ENCODE peak calls at places on chromosomes 16 and 17, in five cellular contexts. Q is GM12878, L is HepG2, W is H1, G is K562. S is an unnamed sample.

GRCh38 chr17:5911919-5912318 is 158.3 kb upstream of the WSCD1 start:
- DNase-seq in G (no peak), L (no peak), Q (no peak), W (no peak), S (no peak)

GRCh38 chr16:22683730-22684280 is 130.2 kb upstream of the HS3ST2 start:
- DNase-seq in W (no peak), G (no peak), L (no peak), Q (no peak), S (no peak)

GRCh38 chr16:65975049-65975708 is 391.3 kb upstream of the CDH5 start:
- DNase-seq in W (peak; percentile 49), G (peak; percentile 60), Q (no peak), L (no peak), S (peak; percentile 16)

GRCh38 chr17:36879027-36879426 is 58.2 kb upstream of the LHX1 start:
- DNase-seq in W (no peak), L (no peak), Q (no peak), G (no peak), S (no peak)

GRCh38 chr17:44102845-44103622 is 20.4 kb downstream of the HDAC5 start:
- DNase-seq in Q (no peak), G (no peak), L (no peak), W (no peak), S (no peak)

GRCh38 chr17:40168262-40168832 is 8.9 kb upstream of the RAPGEFL1 start:
- DNase-seq in W (peak; percentile 59), L (peak; percentile 77), G (peak; percentile 57), Q (peak; percentile 15), S (peak; percentile 28)

GRCh38 chr16:4743217-4743897 is 9.0 kb downstream of the DNAAF8 start:
- DNase-seq in W (no peak), G (no peak), L (no peak), Q (no peak), S (no peak)

GRCh38 chr17:1177099-1177996 is 2.4 kb downstream of the ABR start:
- DNase-seq in W (no peak), Q (no peak), G (no peak), L (no peak), S (no peak)

GRCh38 chr17:63150994-63151464 is 185.0 kb downstream of the TANC2 start:
- DNase-seq in Q (no peak), L (no peak), W (no peak), G (no peak), S (no peak)

GRCh38 chr16:35173295-35173694 is 1713.9 kb downstream of the TP53TG3F start:
- DNase-seq in W (no peak), Q (no peak), L (no peak), G (no peak), S (no peak)

GRCh38 chr17:80116923-80117380 is 15.6 kb downstream of the GAA start:
- DNase-seq in Q (no peak), G (no peak), W (no peak), L (no peak), S (no peak)

GRCh38 chr17:66836063-66837005 is 1.4 kb downstream of the CACNG5 start:
- DNase-seq in L (no peak), Q (no peak), W (no peak), G (no peak), S (no peak)

DNA sequence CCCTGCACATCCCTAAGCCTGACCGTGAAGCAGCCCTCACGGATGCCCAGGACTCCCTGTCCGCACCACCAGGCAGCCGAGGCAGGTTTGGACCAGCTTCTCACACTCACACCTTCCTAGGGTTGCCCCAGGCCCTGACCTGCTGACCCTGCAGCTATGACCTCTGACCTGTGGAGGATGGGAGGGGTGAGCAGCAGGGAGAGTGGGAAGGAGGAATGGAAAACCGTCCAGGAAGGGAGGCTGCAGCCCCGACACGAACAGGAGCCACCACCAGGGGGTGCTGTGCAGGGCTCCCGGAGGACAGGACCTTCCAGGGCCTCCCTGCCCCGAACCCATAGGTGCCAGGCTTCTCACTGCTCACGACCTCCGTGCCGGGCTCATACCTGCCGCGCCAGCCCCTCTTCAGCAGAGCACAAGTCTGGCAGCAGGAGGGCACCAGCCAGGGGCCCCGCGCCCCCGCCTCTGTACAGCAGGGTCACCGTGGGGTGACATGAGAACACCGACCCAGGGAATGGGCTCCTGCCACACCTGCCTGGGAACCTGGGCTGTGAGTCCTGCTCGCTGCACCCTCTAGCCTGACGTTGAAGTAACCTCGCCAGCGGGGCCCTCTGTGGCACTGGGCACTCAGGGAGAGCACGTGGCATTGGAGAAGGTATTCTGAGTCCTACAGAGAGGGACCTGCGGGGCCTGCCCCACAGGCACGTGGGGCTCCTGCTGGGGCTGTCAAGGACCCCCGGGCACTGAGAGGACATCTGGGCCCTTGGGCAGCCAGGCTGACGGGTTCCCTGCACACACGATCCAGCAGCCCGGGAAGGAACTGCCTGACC is 37.6 kb downstream of the CTU2 start:
- DNase-seq in L (peak; percentile 60), W (peak; percentile 98), G (peak; percentile 78), Q (no peak), S (peak; percentile 56)
- TF ChIP-seq SIN3A in L (no peak), W (no peak), G (no peak), Q (no peak), S (no peak)

GRCh38 chr17:74641949-74642298 is 18.4 kb upstream of the CD300E start:
- DNase-seq in Q (no peak), G (no peak), L (no peak), W (no peak), S (no peak)
- TF ChIP-seq EZH2 in Q (no peak), G (no peak), L (no peak), W (no peak), S (no peak)

GRCh38 chr16:52573365-52574104 is 26.6 kb upstream of the TOX3 start:
- DNase-seq in W (no peak), L (peak; percentile 95), Q (no peak), G (no peak), S (no peak)
- TF ChIP-seq SIN3A in W (no peak), L (peak; percentile 60), Q (no peak), G (no peak), S (no peak)

GRCh38 chr16:67166035-67166882 is 1.7 kb downstream of the HSF4 start:
- DNase-seq in Q (no peak), L (no peak), G (no peak), W (no peak), S (no peak)
- TF ChIP-seq EZH2 in Q (no peak), L (no peak), G (no peak), W (peak; percentile 9), S (no peak)

GRCh38 chr17:30363715-30364202 is 15.0 kb upstream of the CPD start:
- DNase-seq in L (no peak), W (no peak), G (peak; percentile 41), Q (peak; percentile 99), S (no peak)

GRCh38 chr17:30360396-30360795 is 18.3 kb upstream of the CPD start:
- DNase-seq in W (no peak), Q (no peak), G (no peak), L (no peak), S (no peak)

GRCh38 chr17:30358055-30358760 is 20.5 kb upstream of the CPD start:
- DNase-seq in G (no peak), Q (no peak), W (no peak), L (no peak), S (no peak)

GRCh38 chr17:30357476-30357875 is 21.3 kb upstream of the CPD start:
- DNase-seq in Q (no peak), G (no peak), W (no peak), L (no peak), S (no peak)

DNA sequence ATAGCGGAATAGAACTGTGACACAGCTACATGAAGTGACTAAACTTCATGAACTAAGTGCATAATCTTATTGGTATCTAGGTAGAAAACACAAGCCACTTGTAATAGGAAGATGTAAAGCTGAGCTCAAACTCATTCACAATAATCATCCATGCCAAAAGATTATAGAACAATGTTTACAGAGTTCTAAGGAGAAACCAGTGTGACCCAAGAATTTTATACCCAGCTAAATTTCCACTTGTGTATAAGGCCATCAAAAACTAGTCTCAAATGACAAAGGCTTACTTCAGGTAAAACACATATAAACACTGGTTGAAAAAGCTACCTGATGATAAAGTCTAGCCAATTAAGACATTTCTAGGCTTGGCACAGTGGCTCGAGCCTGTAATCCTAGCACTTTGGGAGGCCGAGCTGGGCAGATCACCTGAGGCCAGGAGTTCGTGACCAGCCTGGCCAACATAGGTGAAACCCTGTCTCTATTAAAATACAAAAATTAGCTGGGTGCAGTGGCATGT is 16.9 kb upstream of the CPD start:
- DNase-seq in Q (no peak), G (no peak), W (no peak), L (no peak), S (no peak)
- TF ChIP-seq SIN3A in Q (no peak), G (no peak), W (no peak), L (no peak), S (no peak)

GRCh38 chr16:27449434-27450188 is 47.6 kb downstream of the IL21R start:
- DNase-seq in G (no peak), Q (no peak), L (no peak), W (no peak), S (no peak)
- TF ChIP-seq EZH2 in G (no peak), Q (no peak), L (no peak), W (no peak), S (no peak)

DNA sequence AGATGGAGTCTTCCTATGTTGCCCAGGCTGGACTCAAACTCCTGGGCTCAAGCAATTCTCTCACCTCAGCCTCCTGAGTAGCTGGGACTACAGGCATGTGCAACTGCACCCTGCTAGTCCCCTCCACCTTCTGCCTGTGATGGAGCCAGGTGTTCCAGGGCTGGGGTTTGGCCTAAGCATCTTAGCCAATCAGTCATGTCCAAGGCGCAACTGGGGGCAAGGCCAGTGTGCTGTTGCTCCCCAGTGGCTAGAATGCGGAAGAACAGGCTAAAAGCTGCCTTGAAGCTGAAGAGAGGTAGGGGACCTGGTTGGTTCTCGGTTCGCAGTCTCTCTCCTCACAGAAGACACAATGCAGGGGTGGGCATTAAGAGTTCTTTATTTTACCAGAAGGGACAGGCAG is 18.6 kb downstream of the FLOT2 start:
- DNase-seq in G (peak; percentile 83), W (peak; percentile 75), L (peak; percentile 57), Q (no peak), S (peak; percentile 67)
- TF ChIP-seq SIN3A in G (no peak), W (peak; percentile 68), L (no peak), Q (no peak), S (no peak)

GRCh38 chr16:71626018-71626857 is at the start of gene MARVELD3:
- DNase-seq in W (peak; percentile 99), G (peak; percentile 17), Q (no peak), L (peak; percentile 46), S (peak; percentile 76)
- TF ChIP-seq EZH2 in W (peak; percentile 32), G (no peak), Q (no peak), L (no peak), S (no peak)

S was measured in HCT116.